ENCODE peak calls at places on chromosomes 12 and 14, in four cellular contexts. L, G, F and C are unnamed samples.

GRCh38 chr12:19683178-19683927 is 244.1 kb downstream of the AEBP2 start:
- DNase-seq in F (no peak), L (no peak), G (no peak), C (no peak)

GRCh38 chr12:42730286-42730685 is 140.7 kb upstream of the PRICKLE1 start:
- DNase-seq in F (no peak), G (no peak), L (no peak), C (no peak)

GRCh38 chr12:85076688-85077430 is 40.7 kb downstream of the LRRIQ1 start:
- DNase-seq in F (no peak), G (no peak), L (no peak), C (no peak)

GRCh38 chr14:100828448-100828834 is 2.5 kb downstream of the MEG3 start:
- DNase-seq in F (no peak), L (no peak), G (no peak), C (no peak)

GRCh38 chr12:76694369-76694768 is 69.5 kb upstream of the ZDHHC17 start:
- DNase-seq in F (no peak), G (no peak), L (peak; percentile 43), C (no peak)

GRCh38 chr14:70005281-70005805 is 126.1 kb downstream of the SMOC1 start:
- DNase-seq in F (peak; percentile 66), L (peak; percentile 46), G (no peak), C (no peak)

GRCh38 chr12:100221523-100221922 is 20.9 kb downstream of the ACTR6 start:
- DNase-seq in G (no peak), L (no peak), F (no peak), C (no peak)

GRCh38 chr12:42976122-42976521 is 386.6 kb upstream of the PRICKLE1 start:
- DNase-seq in G (no peak), F (no peak), L (no peak), C (no peak)

GRCh38 chr12:92654929-92655328 is 47.9 kb upstream of the PLEKHG7 start:
- DNase-seq in L (no peak), G (no peak), F (no peak), C (no peak)

GRCh38 chr14:58944226-58944769 is 244.2 kb upstream of the DAAM1 start:
- DNase-seq in L (peak; percentile 86), G (no peak), F (peak; percentile 68), C (no peak)

GRCh38 chr14:56126514-56126913 is 8.3 kb downstream of the PELI2 start:
- DNase-seq in F (no peak), G (no peak), L (peak; percentile 33), C (no peak)

GRCh38 chr14:102629700-102630365 is 37.4 kb downstream of the RCOR1 start:
- DNase-seq in L (no peak), F (no peak), G (no peak), C (no peak)

GRCh38 chr14:55689971-55690871 is 110.2 kb downstream of the KTN1 start:
- DNase-seq in G (no peak), L (no peak), F (no peak), C (no peak)

GRCh38 chr14:77284066-77284855 is 13.3 kb upstream of the NGB start:
- DNase-seq in G (no peak), L (no peak), F (no peak), C (no peak)

GRCh38 chr14:97976861-97977260 is 1179.7 kb downstream of the VRK1 start:
- DNase-seq in G (no peak), F (peak; percentile 84), L (peak; percentile 41), C (no peak)

GRCh38 chr14:44771495-44771894 is 190.3 kb downstream of the KLHL28 start:
- DNase-seq in F (no peak), G (no peak), L (no peak), C (no peak)

DNA sequence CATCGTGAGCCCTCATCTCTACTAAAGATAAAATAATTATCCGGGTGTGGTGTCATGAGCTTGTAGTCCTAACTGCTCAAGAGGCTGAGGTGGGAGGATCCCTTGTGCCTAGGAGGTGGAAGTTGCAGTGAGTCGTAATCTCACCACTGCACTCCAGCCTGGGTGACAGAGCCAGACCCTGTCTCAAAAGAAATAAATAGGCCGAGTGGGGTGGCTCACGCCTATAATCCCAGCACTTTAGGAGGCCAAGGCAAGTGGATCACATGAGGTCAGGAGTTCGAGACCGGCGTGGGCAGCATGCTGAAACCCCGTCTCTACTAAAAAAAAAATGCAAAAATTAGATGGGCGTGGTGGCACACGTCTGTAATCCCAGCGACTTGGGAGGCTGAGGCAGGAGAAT is 70.9 kb downstream of the RESF1 start:
- DNase-seq in G (no peak), F (no peak), L (no peak), C (no peak)
- H3K27ac ChIP-seq in G (no peak overlapping the region), F (no peak overlapping the region), L (no peak overlapping the region), C (no peak overlapping the region)

DNA sequence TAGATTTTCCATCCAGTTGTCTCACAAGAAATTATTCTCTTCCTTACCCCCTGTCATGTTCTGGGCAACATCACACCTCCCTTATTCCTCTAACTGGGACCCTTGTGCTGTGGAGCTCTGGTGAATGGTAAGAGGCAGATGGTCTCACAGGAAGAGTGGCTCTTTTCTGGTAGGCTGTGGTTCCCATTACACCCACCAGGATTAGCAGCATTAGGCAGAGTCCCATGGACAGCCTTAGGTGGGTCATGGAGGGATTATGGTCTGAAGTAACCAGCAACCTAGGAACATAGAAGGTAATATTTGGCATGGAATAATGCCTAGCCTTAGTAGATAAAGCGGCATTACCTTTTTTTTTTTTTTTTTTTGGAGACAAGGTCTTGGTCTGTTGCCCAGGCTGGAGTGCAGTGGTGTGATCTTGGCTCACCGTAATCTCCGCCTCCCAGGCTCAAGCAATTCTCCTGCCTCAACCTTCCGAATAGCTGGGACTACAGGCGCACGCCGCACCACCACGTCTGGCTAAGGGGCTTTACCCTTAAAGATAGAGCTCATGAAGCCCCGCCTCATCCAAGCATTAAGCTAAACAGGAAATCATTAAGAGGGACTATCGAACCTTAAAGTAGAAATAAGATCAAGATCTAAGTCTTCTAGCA is 4.0 kb downstream of the C14orf119 start:
- DNase-seq in F (no peak), L (peak; percentile 72), G (no peak), C (no peak)
- TF ChIP-seq CTCF in F (no peak), L (peak; percentile 18), G (no peak), C (no peak)

DNA sequence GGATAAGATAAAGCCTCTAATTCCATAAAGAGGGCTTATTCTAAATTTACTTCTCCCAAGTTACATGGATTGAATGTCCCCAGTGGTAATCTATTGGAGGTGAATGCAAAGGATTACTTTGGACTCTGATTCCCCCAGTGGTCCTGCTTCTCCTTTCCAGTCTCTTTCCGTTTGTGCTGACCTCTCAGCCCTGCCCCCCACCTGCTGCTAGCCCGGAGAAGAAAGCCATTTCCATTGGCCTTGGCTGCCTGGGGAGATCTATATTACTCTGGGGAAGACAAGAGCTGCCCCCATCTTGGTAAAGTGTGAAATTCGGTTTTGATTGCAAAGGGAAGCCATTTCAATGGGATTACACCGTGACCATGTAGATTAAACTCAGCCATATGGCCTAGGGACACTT is 13.3 kb downstream of the ASCL1 start:
- DNase-seq in G (no peak), F (no peak), L (no peak), C (no peak)
- H3K27me3 ChIP-seq in G (no peaks in the 10 kb centered on the region), F (no peaks in the 10 kb centered on the region), L (peaks cover 4% of the 10 kb centered on the region), C (peaks cover 18% of the 10 kb centered on the region)

GRCh38 chr14:51368721-51369163 is 128.7 kb downstream of the TMX1 start:
- DNase-seq in G (no peak), F (no peak), L (no peak), C (no peak)

GRCh38 chr14:51365241-51365940 is 125.3 kb downstream of the TMX1 start:
- DNase-seq in G (no peak), F (no peak), L (no peak), C (no peak)

GRCh38 chr14:51370758-51371386 is 130.8 kb downstream of the TMX1 start:
- DNase-seq in F (no peak), L (no peak), G (no peak), C (no peak)

GRCh38 chr14:51367600-51367931 is 127.5 kb downstream of the TMX1 start:
- DNase-seq in F (no peak), G (no peak), L (no peak), C (no peak)

DNA sequence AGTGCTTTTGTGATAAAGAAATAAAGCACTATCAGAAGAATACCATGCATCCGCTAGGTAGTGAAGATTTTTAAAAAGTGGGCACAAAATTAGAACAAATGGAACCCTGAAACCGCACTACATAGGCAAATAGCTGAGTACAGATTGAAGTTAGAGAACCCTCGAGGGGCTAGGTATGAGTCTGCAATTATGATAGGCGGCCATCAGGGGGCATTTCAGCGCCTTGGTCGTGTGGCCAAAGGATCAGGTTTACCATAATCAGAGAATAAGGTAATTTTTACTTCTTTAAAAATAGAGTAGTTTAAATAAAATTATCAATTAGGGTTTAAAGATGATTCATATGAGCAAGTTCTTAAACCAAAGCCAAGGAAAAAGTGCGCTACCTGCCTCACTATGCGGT is 129.8 kb downstream of the TMX1 start:
- DNase-seq in L (peak; percentile 27), G (no peak), F (no peak), C (no peak)
- H3K27ac ChIP-seq in L (no peak overlapping the region), G (no peak overlapping the region), F (no peak overlapping the region), C (no peak overlapping the region)